ENCODE peak calls at places on chromosomes 13 and 19, in four cellular contexts. N is body of pancreas; D is CD8-positive, alpha-beta memory T cell; P is esophagus squamous epithelium. Y is an unnamed sample. For H3K27me3 and H3K36me3, the result is how much of the 10 kb centered on the place peaks cover.

GRCh38 chr19:50718255-50719118 is 1.1 kb downstream of the SHANK1 start:
- DNase-seq in N (no peak), D (peak), P (no peak), Y (no peak)

GRCh38 chr13:110680852-110681251 is 25.1 kb downstream of the CARS2 start:
- DNase-seq in N (no peak), D (peak), P (no peak), Y (peak)

GRCh38 chr19:50325310-50326100 is 3.7 kb downstream of the KCNC3 start:
- DNase-seq in N (peak), D (peak), P (no peak), Y (peak)

GRCh38 chr13:102729560-102730275 is 34.9 kb upstream of the METTL21C start:
- DNase-seq in N (no peak), D (no peak), P (no peak), Y (no peak)

GRCh38 chr13:34805347-34805746 is 136.7 kb upstream of the NBEA start:
- DNase-seq in N (no peak), D (no peak), P (no peak), Y (no peak)

GRCh38 chr13:46334008-46334407 is 53.0 kb downstream of the RUBCNL start:
- DNase-seq in N (no peak), D (no peak), P (no peak), Y (no peak)

GRCh38 chr13:31236211-31236786 is 36.5 kb downstream of the B3GLCT start:
- DNase-seq in N (no peak), D (no peak), P (no peak), Y (peak)

GRCh38 chr19:13831560-13832056 is 36.4 kb downstream of the ZSWIM4 start:
- DNase-seq in N (no peak), D (no peak), P (no peak), Y (no peak)

GRCh38 chr19:41407271-41407670 is 9.7 kb downstream of the BCKDHA start:
- DNase-seq in N (no peak), D (no peak), P (no peak), Y (no peak)

GRCh38 chr19:43675906-43676305 is 5.9 kb upstream of the PLAUR start:
- DNase-seq in N (no peak), D (no peak), P (no peak), Y (no peak)

GRCh38 chr13:25971499-25972145 is 80.2 kb downstream of the SHISA2 start:
- DNase-seq in N (no peak), D (peak), P (no peak), Y (no peak)

DNA sequence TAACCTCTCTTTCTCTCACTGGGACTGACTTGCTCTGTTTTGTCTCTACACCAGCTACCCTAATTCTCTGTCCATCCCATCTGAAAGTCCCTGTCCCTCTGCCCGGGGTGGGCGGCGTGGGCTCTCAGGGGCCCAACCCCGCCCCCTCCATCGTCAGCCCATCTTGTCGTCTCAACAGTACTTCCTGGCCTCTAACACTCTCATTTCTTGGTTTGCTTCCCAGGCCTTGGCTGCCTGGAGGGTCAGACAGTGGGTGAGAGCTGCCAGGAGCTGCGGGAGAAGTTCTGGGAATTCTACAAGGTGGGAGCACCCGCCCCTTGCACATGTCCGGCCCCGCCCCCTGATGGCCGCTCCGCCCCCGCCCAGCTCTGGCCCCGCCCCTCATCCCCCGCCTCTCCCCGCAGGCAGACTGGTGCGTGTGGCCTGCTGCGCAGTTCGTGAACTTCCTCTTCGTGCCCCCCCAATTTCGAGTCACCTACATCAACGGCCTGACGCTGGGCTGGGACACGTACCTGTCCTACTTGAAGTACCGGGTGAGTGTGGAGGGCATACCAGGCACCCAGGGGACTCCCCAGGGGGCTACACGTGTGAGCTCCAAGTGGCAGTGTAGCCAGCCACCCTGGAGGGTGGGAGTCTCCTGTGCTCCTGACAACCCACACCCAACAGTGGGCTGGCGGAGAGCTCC is 1.7 kb downstream of the MPV17L2 start:
- DNase-seq in N (peak), D (peak), P (no peak), Y (peak)
- H3K4me3 ChIP-seq in N (no peak), D (peak), P (peak), Y (no peak)

GRCh38 chr13:100957741-100958140 is 283.1 kb upstream of the TMTC4 start:
- DNase-seq in N (no peak), D (no peak), P (no peak), Y (no peak)
- H3K27me3 ChIP-seq in N (under half), D (under half), P (under half), Y (under half)

GRCh38 chr19:34416021-34416545 is 11.9 kb downstream of the PDCD2L start:
- DNase-seq in N (no peak), D (no peak), P (no peak), Y (no peak)
- H3K36me3 ChIP-seq in N (under half), D (under half), P (under half), Y (under half)

GRCh38 chr19:47309608-47310007 is at the start of gene C5AR1:
- DNase-seq in N (no peak), D (no peak), P (no peak), Y (no peak)
- H3K4me3 ChIP-seq in N (no peak), D (no peak), P (peak), Y (no peak)

Y was measured in SJCRH30.